ENCODE peak calls at places on chromosomes 16 and 17, in nine cellular contexts. One of them, this sample, is unnamed.

GRCh38 chr17:73013299-73013698 is 79.2 kb downstream of the SLC39A11 start:
- DNase-seq in body of pancreas: no peak
- DNase-seq in dorsolateral prefrontal cortex: no peak
- DNase-seq in upper lobe of right lung: no peak
- DNase-seq in AG10803: no peak
- DNase-seq in AG04450: no peak
- DNase-seq in kidney: no peak
- DNase-seq in colonic mucosa: no peak
- DNase-seq in lower lobe of right lung: no peak
- DNase-seq in this sample: no peak

GRCh38 chr16:728131-728889 is 1.4 kb downstream of the HAGHL start:
- DNase-seq in body of pancreas: peak
- DNase-seq in dorsolateral prefrontal cortex: no peak
- DNase-seq in upper lobe of right lung: peak
- DNase-seq in AG10803: peak
- DNase-seq in AG04450: no peak
- DNase-seq in kidney: peak
- DNase-seq in colonic mucosa: peak
- DNase-seq in lower lobe of right lung: peak
- DNase-seq in this sample: peak

GRCh38 chr16:2776500-2777139 is 460 bp downstream of the ELOB start:
- DNase-seq in body of pancreas: no peak
- DNase-seq in dorsolateral prefrontal cortex: no peak
- DNase-seq in upper lobe of right lung: peak
- DNase-seq in AG10803: no peak
- DNase-seq in AG04450: no peak
- DNase-seq in kidney: peak
- DNase-seq in colonic mucosa: no peak
- DNase-seq in lower lobe of right lung: peak
- DNase-seq in this sample: no peak

GRCh38 chr16:3625911-3626732 is 14.7 kb upstream of the SLX4 start:
- DNase-seq in body of pancreas: no peak
- DNase-seq in dorsolateral prefrontal cortex: no peak
- DNase-seq in upper lobe of right lung: no peak
- DNase-seq in AG10803: peak
- DNase-seq in AG04450: no peak
- DNase-seq in kidney: no peak
- DNase-seq in colonic mucosa: no peak
- DNase-seq in lower lobe of right lung: no peak
- DNase-seq in this sample: peak

GRCh38 chr17:75877752-75878173 is 618 bp downstream of the TRIM47 start:
- DNase-seq in body of pancreas: peak
- DNase-seq in dorsolateral prefrontal cortex: peak
- DNase-seq in upper lobe of right lung: peak
- DNase-seq in AG10803: peak
- DNase-seq in AG04450: no peak
- DNase-seq in kidney: peak
- DNase-seq in colonic mucosa: peak
- DNase-seq in lower lobe of right lung: peak
- DNase-seq in this sample: peak

GRCh38 chr17:81539961-81540675 is 11.9 kb downstream of the FSCN2 start:
- DNase-seq in body of pancreas: peak
- DNase-seq in dorsolateral prefrontal cortex: no peak
- DNase-seq in upper lobe of right lung: no peak
- DNase-seq in AG10803: no peak
- DNase-seq in AG04450: no peak
- DNase-seq in kidney: peak
- DNase-seq in colonic mucosa: no peak
- DNase-seq in lower lobe of right lung: no peak
- DNase-seq in this sample: no peak

GRCh38 chr16:88882358-88883030 is 16.0 kb upstream of the PABPN1L start:
- DNase-seq in body of pancreas: peak
- DNase-seq in dorsolateral prefrontal cortex: no peak
- DNase-seq in upper lobe of right lung: no peak
- DNase-seq in AG10803: no peak
- DNase-seq in AG04450: no peak
- DNase-seq in kidney: no peak
- DNase-seq in colonic mucosa: peak
- DNase-seq in lower lobe of right lung: no peak
- DNase-seq in this sample: no peak

GRCh38 chr17:70423562-70423961 is 254.2 kb downstream of the KCNJ2 start:
- DNase-seq in body of pancreas: no peak
- DNase-seq in dorsolateral prefrontal cortex: no peak
- DNase-seq in upper lobe of right lung: no peak
- DNase-seq in AG10803: no peak
- DNase-seq in AG04450: no peak
- DNase-seq in kidney: no peak
- DNase-seq in colonic mucosa: no peak
- DNase-seq in lower lobe of right lung: no peak
- DNase-seq in this sample: no peak

GRCh38 chr16:28549301-28549899 is 4.3 kb upstream of the SGF29 start:
- DNase-seq in body of pancreas: peak
- DNase-seq in dorsolateral prefrontal cortex: no peak
- DNase-seq in upper lobe of right lung: no peak
- DNase-seq in AG10803: peak
- DNase-seq in AG04450: no peak
- DNase-seq in kidney: no peak
- DNase-seq in colonic mucosa: peak
- DNase-seq in lower lobe of right lung: no peak
- DNase-seq in this sample: peak

GRCh38 chr16:2854700-2855309 is 3.2 kb downstream of the PRSS22 start:
- DNase-seq in body of pancreas: no peak
- DNase-seq in dorsolateral prefrontal cortex: no peak
- DNase-seq in upper lobe of right lung: no peak
- DNase-seq in AG10803: no peak
- DNase-seq in AG04450: no peak
- DNase-seq in kidney: no peak
- DNase-seq in colonic mucosa: no peak
- DNase-seq in lower lobe of right lung: no peak
- DNase-seq in this sample: no peak

GRCh38 chr17:79594271-79594670 is 16.6 kb downstream of the RBFOX3 start:
- DNase-seq in body of pancreas: no peak
- DNase-seq in dorsolateral prefrontal cortex: no peak
- DNase-seq in upper lobe of right lung: no peak
- DNase-seq in AG10803: no peak
- DNase-seq in AG04450: no peak
- DNase-seq in kidney: no peak
- DNase-seq in colonic mucosa: no peak
- DNase-seq in lower lobe of right lung: no peak
- DNase-seq in this sample: no peak

GRCh38 chr17:76085066-76085730 is 6.2 kb downstream of the ZACN start:
- DNase-seq in body of pancreas: no peak
- DNase-seq in dorsolateral prefrontal cortex: no peak
- DNase-seq in upper lobe of right lung: no peak
- DNase-seq in AG10803: no peak
- DNase-seq in AG04450: no peak
- DNase-seq in kidney: no peak
- DNase-seq in colonic mucosa: no peak
- DNase-seq in lower lobe of right lung: no peak
- DNase-seq in this sample: no peak

GRCh38 chr17:39939588-39940419 is 12.3 kb downstream of the LRRC3C start:
- DNase-seq in body of pancreas: no peak
- DNase-seq in dorsolateral prefrontal cortex: no peak
- DNase-seq in upper lobe of right lung: no peak
- DNase-seq in AG10803: peak
- DNase-seq in AG04450: peak
- DNase-seq in kidney: no peak
- DNase-seq in colonic mucosa: no peak
- DNase-seq in lower lobe of right lung: no peak
- DNase-seq in this sample: peak

GRCh38 chr17:72334205-72334604 is 213.4 kb downstream of the SOX9 start:
- DNase-seq in body of pancreas: no peak
- DNase-seq in dorsolateral prefrontal cortex: no peak
- DNase-seq in upper lobe of right lung: no peak
- DNase-seq in AG10803: peak
- DNase-seq in AG04450: peak
- DNase-seq in kidney: no peak
- DNase-seq in colonic mucosa: no peak
- DNase-seq in lower lobe of right lung: no peak
- DNase-seq in this sample: peak

GRCh38 chr17:72710185-72710584 is 382.3 kb downstream of the SLC39A11 start:
- DNase-seq in body of pancreas: no peak
- DNase-seq in dorsolateral prefrontal cortex: no peak
- DNase-seq in upper lobe of right lung: no peak
- DNase-seq in AG10803: no peak
- DNase-seq in AG04450: no peak
- DNase-seq in kidney: no peak
- DNase-seq in colonic mucosa: no peak
- DNase-seq in lower lobe of right lung: no peak
- DNase-seq in this sample: no peak

GRCh38 chr16:22092143-22092933 is at the start of gene VWA3A:
- DNase-seq in body of pancreas: peak
- DNase-seq in dorsolateral prefrontal cortex: no peak
- DNase-seq in upper lobe of right lung: no peak
- DNase-seq in AG10803: peak
- DNase-seq in AG04450: peak
- DNase-seq in kidney: peak
- DNase-seq in colonic mucosa: no peak
- DNase-seq in lower lobe of right lung: no peak
- DNase-seq in this sample: peak

GRCh38 chr16:85412911-85413520 is 200.1 kb upstream of the GSE1 start:
- DNase-seq in body of pancreas: no peak
- DNase-seq in dorsolateral prefrontal cortex: no peak
- DNase-seq in upper lobe of right lung: peak
- DNase-seq in AG10803: no peak
- DNase-seq in AG04450: no peak
- DNase-seq in kidney: peak
- DNase-seq in colonic mucosa: no peak
- DNase-seq in lower lobe of right lung: peak
- DNase-seq in this sample: no peak

GRCh38 chr16:69073181-69073669 is 32.2 kb upstream of the HAS3 start:
- DNase-seq in body of pancreas: no peak
- DNase-seq in dorsolateral prefrontal cortex: no peak
- DNase-seq in upper lobe of right lung: no peak
- DNase-seq in AG10803: peak
- DNase-seq in AG04450: no peak
- DNase-seq in kidney: peak
- DNase-seq in colonic mucosa: no peak
- DNase-seq in lower lobe of right lung: no peak
- DNase-seq in this sample: peak

GRCh38 chr17:72151565-72152391 is 31.0 kb downstream of the SOX9 start:
- DNase-seq in body of pancreas: peak
- DNase-seq in dorsolateral prefrontal cortex: peak
- DNase-seq in upper lobe of right lung: peak
- DNase-seq in AG10803: peak
- DNase-seq in AG04450: no peak
- DNase-seq in kidney: peak
- DNase-seq in colonic mucosa: peak
- DNase-seq in lower lobe of right lung: no peak
- DNase-seq in this sample: peak

GRCh38 chr17:41635121-41636097 is 11.0 kb upstream of the KRT17 start:
- DNase-seq in body of pancreas: peak
- DNase-seq in dorsolateral prefrontal cortex: no peak
- DNase-seq in upper lobe of right lung: no peak
- DNase-seq in AG10803: no peak
- DNase-seq in AG04450: no peak
- DNase-seq in kidney: no peak
- DNase-seq in colonic mucosa: no peak
- DNase-seq in lower lobe of right lung: no peak
- DNase-seq in this sample: no peak

GRCh38 chr16:83581082-83581481 is 226.7 kb upstream of the HSBP1 start:
- DNase-seq in body of pancreas: no peak
- DNase-seq in dorsolateral prefrontal cortex: no peak
- DNase-seq in upper lobe of right lung: no peak
- DNase-seq in AG10803: no peak
- DNase-seq in AG04450: no peak
- DNase-seq in kidney: no peak
- DNase-seq in colonic mucosa: no peak
- DNase-seq in lower lobe of right lung: no peak
- DNase-seq in this sample: no peak

GRCh38 chr16:63201851-63202250 is 1165.6 kb upstream of the CDH8 start:
- DNase-seq in body of pancreas: no peak
- DNase-seq in dorsolateral prefrontal cortex: no peak
- DNase-seq in upper lobe of right lung: no peak
- DNase-seq in AG10803: no peak
- DNase-seq in AG04450: no peak
- DNase-seq in kidney: no peak
- DNase-seq in colonic mucosa: no peak
- DNase-seq in lower lobe of right lung: no peak
- DNase-seq in this sample: no peak
- H3K4me3 ChIP-seq in body of pancreas: no peak
- H3K4me3 ChIP-seq in dorsolateral prefrontal cortex: no peak
- H3K4me3 ChIP-seq in upper lobe of right lung: no peak
- H3K4me3 ChIP-seq in AG10803: no peak
- H3K4me3 ChIP-seq in AG04450: no peak
- H3K4me3 ChIP-seq in kidney: no peak
- H3K4me3 ChIP-seq in colonic mucosa: no peak
- H3K4me3 ChIP-seq in lower lobe of right lung: no peak
- H3K4me3 ChIP-seq in this sample: no peak

GRCh38 chr16:72924918-72925630 is 122.9 kb downstream of the ZFHX3 start:
- DNase-seq in body of pancreas: peak
- DNase-seq in dorsolateral prefrontal cortex: no peak
- DNase-seq in upper lobe of right lung: no peak
- DNase-seq in AG10803: no peak
- DNase-seq in AG04450: no peak
- DNase-seq in kidney: no peak
- DNase-seq in colonic mucosa: no peak
- DNase-seq in lower lobe of right lung: no peak
- DNase-seq in this sample: no peak
- TF ChIP-seq CTCF in body of pancreas: no peak
- TF ChIP-seq CTCF in dorsolateral prefrontal cortex: no peak
- TF ChIP-seq CTCF in upper lobe of right lung: no peak
- TF ChIP-seq CTCF in AG10803: no peak
- TF ChIP-seq CTCF in AG04450: no peak
- TF ChIP-seq CTCF in kidney: no peak
- TF ChIP-seq CTCF in colonic mucosa: no peak
- TF ChIP-seq CTCF in lower lobe of right lung: no peak
- TF ChIP-seq CTCF in this sample: no peak

DNA sequence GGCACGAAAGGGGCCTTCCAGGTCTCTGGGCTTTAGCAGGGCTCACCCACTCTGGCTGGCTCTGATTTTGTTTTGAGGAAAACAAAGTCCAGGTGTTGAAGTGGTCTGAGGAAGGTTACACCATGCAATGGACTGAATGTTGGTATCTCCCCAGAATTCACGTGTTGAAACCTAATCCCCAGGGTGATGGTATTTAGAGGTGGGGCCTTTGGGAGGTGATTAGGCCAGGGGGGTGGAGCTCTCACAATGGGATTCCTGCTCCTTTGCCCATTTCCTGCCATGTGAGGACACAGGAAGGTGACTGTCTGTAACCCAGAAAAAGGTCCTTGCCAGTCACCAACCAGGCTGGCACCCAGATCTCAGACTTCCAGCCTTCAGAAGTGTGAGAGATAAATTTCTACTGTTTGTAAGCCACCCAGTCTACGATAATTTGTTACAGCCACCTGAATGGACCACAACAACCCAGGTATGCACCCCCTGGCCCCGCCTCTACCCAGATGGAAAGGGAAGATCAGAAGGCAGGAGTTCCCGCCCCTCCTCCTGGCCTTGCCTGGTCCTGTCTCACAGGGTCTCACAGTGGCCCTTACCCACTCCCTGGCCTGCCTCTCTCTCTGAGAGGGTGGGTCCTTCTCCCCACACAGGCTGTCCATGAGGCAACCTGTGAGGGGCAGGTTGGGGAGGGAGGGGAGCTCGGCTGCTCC is 32.0 kb downstream of the LRRC75A start:
- DNase-seq in body of pancreas: peak
- DNase-seq in dorsolateral prefrontal cortex: no peak
- DNase-seq in upper lobe of right lung: no peak
- DNase-seq in AG10803: no peak
- DNase-seq in AG04450: no peak
- DNase-seq in kidney: no peak
- DNase-seq in colonic mucosa: no peak
- DNase-seq in lower lobe of right lung: no peak
- DNase-seq in this sample: no peak
- H3K4me3 ChIP-seq in body of pancreas: no peak
- H3K4me3 ChIP-seq in dorsolateral prefrontal cortex: no peak
- H3K4me3 ChIP-seq in upper lobe of right lung: no peak
- H3K4me3 ChIP-seq in AG10803: no peak
- H3K4me3 ChIP-seq in AG04450: no peak
- H3K4me3 ChIP-seq in kidney: no peak
- H3K4me3 ChIP-seq in colonic mucosa: no peak
- H3K4me3 ChIP-seq in lower lobe of right lung: no peak
- H3K4me3 ChIP-seq in this sample: no peak

GRCh38 chr16:8621572-8622314 is at the start of gene METTL22:
- DNase-seq in body of pancreas: peak
- DNase-seq in dorsolateral prefrontal cortex: peak
- DNase-seq in upper lobe of right lung: peak
- DNase-seq in AG10803: peak
- DNase-seq in AG04450: peak
- DNase-seq in kidney: peak
- DNase-seq in colonic mucosa: peak
- DNase-seq in lower lobe of right lung: peak
- DNase-seq in this sample: peak
- TF ChIP-seq CTCF in body of pancreas: no peak
- TF ChIP-seq CTCF in dorsolateral prefrontal cortex: no peak
- TF ChIP-seq CTCF in upper lobe of right lung: no peak
- TF ChIP-seq CTCF in AG10803: no peak
- TF ChIP-seq CTCF in AG04450: no peak
- TF ChIP-seq CTCF in kidney: no peak
- TF ChIP-seq CTCF in colonic mucosa: no peak
- TF ChIP-seq CTCF in lower lobe of right lung: no peak
- TF ChIP-seq CTCF in this sample: no peak

This sample was measured in fibroblast of pulmonary artery.